ENCODE peak calls at places on chromosomes 16 and 17, in ten cellular contexts. C is right lobe of liver, B is IMR-90, M is A549, I is sigmoid colon, V is endothelial cell of umbilical vein, J is transverse colon, X is adrenal gland, G is testis, N is esophagus squamous epithelium. F is an unnamed sample.
A peak's percentile ranks its signal among the peaks of the same experiment; 100 is the strongest.

GRCh38 chr17:18258356-18259038 is at the start of gene FLII:
- DNase-seq in C (peak; percentile 72), B (peak; percentile 17), M (peak; percentile 64), I (peak; percentile 78), V (peak; percentile 48), J (peak; percentile 71), X (peak; percentile 68), G (peak; percentile 64), N (no peak), F (no peak)

GRCh38 chr16:1049113-1049975 is 23.2 kb upstream of the SSTR5 start:
- DNase-seq in C (no peak), B (no peak), M (no peak), I (no peak), V (no peak), J (no peak), X (no peak), G (no peak), N (no peak), F (no peak)

GRCh38 chr17:56300191-56300590 is 146.9 kb downstream of the ANKFN1 start:
- DNase-seq in C (no peak), B (no peak), M (no peak), I (no peak), V (no peak), J (no peak), X (no peak), G (no peak), N (no peak), F (peak; percentile 45)

GRCh38 chr17:66492500-66493123 is 190.2 kb downstream of the PRKCA start:
- DNase-seq in C (no peak), B (no peak), M (no peak), I (no peak), V (no peak), J (no peak), X (no peak), G (no peak), N (no peak), F (no peak)

GRCh38 chr17:71423871-71424546 is 696.8 kb upstream of the SOX9 start:
- DNase-seq in C (no peak), B (peak; percentile 76), M (no peak), I (no peak), V (no peak), J (no peak), X (no peak), G (no peak), N (no peak), F (no peak)

GRCh38 chr16:12089492-12090161 is 113.1 kb downstream of the SNX29 start:
- DNase-seq in C (peak; percentile 40), B (peak; percentile 81), M (no peak), I (peak; percentile 67), V (peak; percentile 73), J (peak; percentile 37), X (no peak), G (peak; percentile 35), N (no peak), F (no peak)

GRCh38 chr17:77419547-77420475 is 279.0 kb downstream of the SEC14L1 start:
- DNase-seq in C (no peak), B (peak; percentile 80), M (no peak), I (peak; percentile 89), V (no peak), J (no peak), X (no peak), G (no peak), N (no peak), F (no peak)

GRCh38 chr17:8044819-8045810 is 6.3 kb downstream of the ALOX15B start:
- DNase-seq in C (no peak), B (no peak), M (no peak), I (peak; percentile 55), V (no peak), J (no peak), X (no peak), G (no peak), N (no peak), F (no peak)

GRCh38 chr17:45791935-45792334 is 7.8 kb downstream of the CRHR1 start:
- DNase-seq in C (no peak), B (no peak), M (no peak), I (no peak), V (no peak), J (no peak), X (no peak), G (no peak), N (no peak), F (no peak)

GRCh38 chr16:3797904-3798811 is 80.8 kb upstream of the TRAP1 start:
- DNase-seq in C (no peak), B (no peak), M (no peak), I (no peak), V (no peak), J (no peak), X (no peak), G (no peak), N (no peak), F (no peak)

GRCh38 chr17:73365203-73365933 is 53.6 kb upstream of the CDC42EP4 start:
- DNase-seq in C (no peak), B (no peak), M (no peak), I (no peak), V (no peak), J (no peak), X (no peak), G (peak; percentile 66), N (no peak), F (no peak)

GRCh38 chr17:79788989-79789942 is 7.6 kb downstream of the CBX8 start:
- DNase-seq in C (no peak), B (no peak), M (no peak), I (no peak), V (no peak), J (no peak), X (no peak), G (no peak), N (no peak), F (no peak)

GRCh38 chr17:69060835-69061234 is at the start of gene ABCA9:
- DNase-seq in C (no peak), B (peak; percentile 21), M (no peak), I (no peak), V (peak; percentile 90), J (no peak), X (no peak), G (peak; percentile 36), N (no peak), F (no peak)

GRCh38 chr16:29943846-29944669 is 17.8 kb upstream of the TMEM219 start:
- DNase-seq in C (no peak), B (peak; percentile 99), M (peak; percentile 85), I (peak; percentile 72), V (peak; percentile 38), J (peak; percentile 79), X (peak; percentile 46), G (peak; percentile 52), N (no peak), F (no peak)

GRCh38 chr16:31916056-31916488 is 42.5 kb downstream of the ZNF267 start:
- DNase-seq in C (no peak), B (no peak), M (no peak), I (no peak), V (no peak), J (no peak), X (no peak), G (no peak), N (no peak), F (no peak)

DNA sequence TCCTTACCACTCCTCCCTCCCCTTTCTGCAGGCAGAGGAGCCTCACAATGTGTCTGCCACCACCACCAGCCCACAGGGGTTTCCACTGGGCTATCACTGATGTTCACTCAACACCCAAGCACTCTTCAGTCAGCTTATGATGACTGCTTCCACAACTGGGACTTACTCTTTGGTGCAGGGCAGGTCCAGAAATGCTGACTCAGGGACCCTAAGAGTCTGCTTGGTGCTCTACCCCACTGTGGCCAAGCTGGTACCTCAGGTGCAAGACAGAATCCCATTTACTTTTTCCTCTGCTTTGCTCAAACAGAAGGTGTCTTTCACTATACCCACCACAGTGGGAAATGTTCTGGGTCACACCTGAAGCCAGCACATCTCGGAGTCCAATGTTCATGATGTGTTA is 40.1 kb downstream of the ZNF267 start:
- DNase-seq in C (no peak), B (no peak), M (no peak), I (no peak), V (no peak), J (no peak), X (no peak), G (no peak), N (no peak), F (no peak)
- H3K9me3 ChIP-seq in C (peaks cover 52% of the 10 kb centered on the region), B (peaks cover 44% of the 10 kb centered on the region), M (peaks cover 94% of the 10 kb centered on the region), I (peaks cover 62% of the 10 kb centered on the region), V (peaks cover 38% of the 10 kb centered on the region), J (peaks cover 98% of the 10 kb centered on the region), X (peaks cover 42% of the 10 kb centered on the region), G (peaks cover 3% of the 10 kb centered on the region), N (peaks cover 90% of the 10 kb centered on the region), F (peaks cover 76% of the 10 kb centered on the region)

DNA sequence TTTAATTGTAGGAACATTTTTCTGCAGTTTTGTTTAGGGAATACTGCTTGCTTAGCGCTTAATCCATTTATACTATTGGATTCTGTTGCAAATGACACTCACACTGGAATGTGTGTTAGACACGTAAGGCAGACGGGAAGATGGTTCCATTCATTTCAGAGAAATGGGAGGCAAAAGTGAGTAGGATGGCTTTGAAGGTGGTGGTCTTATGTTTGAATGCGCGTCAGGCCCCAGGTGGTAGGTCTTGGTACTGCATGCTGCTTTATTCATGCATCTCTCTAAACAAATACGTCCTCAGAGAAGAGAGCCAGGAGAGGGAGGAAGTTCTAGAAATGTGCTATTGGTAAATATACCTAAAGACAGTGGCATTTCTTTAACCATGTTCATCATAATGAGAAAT is 997.6 kb upstream of the RBFOX1 start:
- DNase-seq in C (no peak), B (no peak), M (peak; percentile 4), I (no peak), V (no peak), J (no peak), X (no peak), G (peak; percentile 58), N (no peak), F (no peak)
- TF ChIP-seq CTCF in C (peak; percentile 29), B (no peak), M (no peak), I (no peak), V (peak; percentile 17), J (peak; percentile 41), X (peak; percentile 21), G (peak; percentile 64), N (no peak), F (no peak)

DNA sequence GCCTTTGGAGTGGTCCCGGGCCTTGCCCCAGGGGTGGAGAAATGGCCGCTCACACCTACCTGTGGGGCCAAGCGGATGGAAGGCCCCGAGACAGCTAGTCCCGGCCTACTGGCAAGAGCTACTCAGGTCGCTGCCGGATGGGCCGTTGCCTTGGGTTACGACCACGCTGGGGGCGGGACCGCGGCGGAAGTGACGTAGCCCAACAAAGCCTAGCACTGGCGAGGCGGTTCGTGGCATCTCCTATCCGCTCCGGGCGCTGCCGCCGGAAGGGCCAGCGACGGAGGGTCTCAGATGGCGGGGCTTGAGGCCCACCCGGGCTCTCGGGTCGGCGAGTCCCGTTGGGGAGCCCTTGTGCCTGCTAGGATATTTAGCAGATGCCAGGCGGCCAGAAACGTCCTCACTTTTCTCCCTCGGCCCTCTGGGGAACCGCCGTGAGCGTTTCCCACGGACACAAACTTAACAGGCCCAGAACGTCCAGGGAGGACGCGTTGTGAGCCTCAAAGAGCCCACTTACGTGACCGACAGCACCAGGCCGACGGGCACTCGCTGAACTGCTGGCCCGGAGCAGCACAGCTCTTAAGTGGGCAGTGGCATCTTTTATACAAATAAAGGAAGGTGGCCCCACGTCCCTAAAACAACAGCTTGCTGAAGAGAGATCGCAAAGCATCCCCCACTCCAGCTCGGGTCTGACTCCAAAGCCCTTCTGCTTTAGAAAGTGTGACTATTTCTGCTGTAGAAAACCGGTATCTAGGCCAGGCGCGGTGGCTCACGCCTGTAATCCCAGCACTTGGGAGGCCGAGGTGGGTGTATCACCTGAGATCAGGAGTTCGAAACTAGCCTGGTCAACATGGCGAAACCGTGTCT is at the start of gene C16orf46:
- DNase-seq in C (peak; percentile 99), B (peak; percentile 95), M (peak; percentile 97), I (peak; percentile 99), V (peak; percentile 97), J (peak; percentile 99), X (peak; percentile 98), G (peak; percentile 99), N (peak; percentile 83), F (peak; percentile 100)
- TF ChIP-seq POLR2A in C (peak; percentile 87), B (peak; percentile 96), M (peak; percentile 80), I (peak; percentile 80), V (peak; percentile 80), J (peak; percentile 91), X (peak; percentile 86), G (peak; percentile 57), N (peak; percentile 82), F (peak; percentile 71)

GRCh38 chr17:5092139-5093010 is 14.1 kb downstream of the ZFP3 start:
- DNase-seq in C (no peak), B (no peak), M (no peak), I (no peak), V (no peak), J (no peak), X (no peak), G (no peak), N (no peak), F (no peak)
- H3K9me3 ChIP-seq in C (peaks cover 26% of the 10 kb centered on the region), B (peaks cover 84% of the 10 kb centered on the region), M (peaks cover 100% of the 10 kb centered on the region), I (peaks cover 75% of the 10 kb centered on the region), V (peaks cover 22% of the 10 kb centered on the region), J (peaks cover 96% of the 10 kb centered on the region), X (peaks cover 50% of the 10 kb centered on the region), G (no peaks in the 10 kb centered on the region), N (peaks cover 98% of the 10 kb centered on the region), F (peaks cover 17% of the 10 kb centered on the region)

F was measured in esophagus muscularis mucosa.